ENCODE peak calls at places on chromosomes 5 and 9, in nine cellular contexts. N is IMR-90, E is HCT116, M is heart right ventricle, G is cardiac muscle cell, C is astrocyte, K is psoas muscle, D is SJCRH30, U is mesenchymal stem cell. J is an unnamed sample.

GRCh38 chr9:98227883-98228282 is 27.6 kb downstream of the TBC1D2 start:
- DNase-seq in N (no peak), G (no peak), C (no peak), E (no peak), K (no peak), U (no peak), D (no peak), M (no peak), J (no peak)

GRCh38 chr5:172724658-172725183 is 46.3 kb downstream of the DUSP1 start:
- DNase-seq in U (no peak), K (no peak), G (no peak), N (no peak), C (no peak), M (no peak), E (no peak), D (no peak), J (no peak)

GRCh38 chr5:55241756-55242155 is 8.3 kb upstream of the CCNO start:
- DNase-seq in N (no peak), E (no peak), C (no peak), G (no peak), M (no peak), D (no peak), U (no peak), K (no peak), J (peak; percentile 32)

GRCh38 chr5:173746050-173746449 is 129.6 kb upstream of the BOD1 start:
- DNase-seq in K (no peak), M (no peak), U (peak; percentile 12), N (peak; percentile 54), E (no peak), D (no peak), C (peak; percentile 50), G (no peak), J (no peak)

GRCh38 chr9:27353405-27354229 is 56.7 kb upstream of the EQTN start:
- DNase-seq in D (no peak), C (no peak), E (no peak), N (no peak), M (no peak), G (no peak), U (no peak), K (peak; percentile 45), J (no peak)

GRCh38 chr9:110752766-110753165 is 84.2 kb downstream of the MUSK start:
- DNase-seq in E (peak; percentile 64), K (no peak), U (peak; percentile 35), N (peak; percentile 96), M (no peak), D (no peak), G (peak; percentile 95), C (peak; percentile 93), J (peak; percentile 65)

GRCh38 chr5:3123763-3124157 is 372.3 kb upstream of the IRX2 start:
- DNase-seq in G (no peak), E (no peak), D (no peak), K (no peak), U (no peak), M (no peak), N (no peak), C (no peak), J (no peak)

GRCh38 chr5:80988419-80988925 is 28.3 kb downstream of the RASGRF2 start:
- DNase-seq in U (peak; percentile 50), E (no peak), G (no peak), K (no peak), N (no peak), M (no peak), D (no peak), C (no peak), J (no peak)

GRCh38 chr5:125376059-125376641 is 629.7 kb upstream of the ZNF608 start:
- DNase-seq in D (no peak), G (no peak), K (no peak), N (no peak), C (no peak), M (no peak), U (peak; percentile 93), E (no peak), J (no peak)

GRCh38 chr9:126393876-126394275 is 67.2 kb downstream of the MVB12B start:
- DNase-seq in G (no peak), C (peak; percentile 56), E (no peak), K (no peak), N (peak; percentile 78), U (peak; percentile 82), M (no peak), D (no peak), J (no peak)

GRCh38 chr9:127828262-127829031 is 25.8 kb downstream of the FPGS start:
- DNase-seq in K (peak; percentile 91), M (peak; percentile 94), D (no peak), E (peak; percentile 41), U (peak; percentile 87), N (peak; percentile 51), C (no peak), G (peak; percentile 86), J (peak; percentile 53)

GRCh38 chr5:135239461-135240282 is 159.4 kb downstream of the MACROH2A1 start:
- DNase-seq in U (peak; percentile 65), M (no peak), E (no peak), G (no peak), D (peak; percentile 4), C (peak; percentile 61), K (no peak), N (peak; percentile 85), J (no peak)

GRCh38 chr5:60851681-60852080 is 7.6 kb upstream of the ELOVL7 start:
- DNase-seq in M (no peak), N (no peak), K (no peak), E (no peak), U (no peak), G (no peak), C (peak; percentile 19), D (no peak), J (no peak)

GRCh38 chr5:60852317-60852716 is 8.2 kb upstream of the ELOVL7 start:
- DNase-seq in N (no peak), D (no peak), E (no peak), K (no peak), C (no peak), U (no peak), G (no peak), M (no peak), J (no peak)

GRCh38 chr5:60852940-60853339 is 8.9 kb upstream of the ELOVL7 start:
- DNase-seq in N (no peak), C (no peak), M (no peak), G (no peak), U (no peak), D (no peak), K (no peak), E (no peak), J (no peak)

DNA sequence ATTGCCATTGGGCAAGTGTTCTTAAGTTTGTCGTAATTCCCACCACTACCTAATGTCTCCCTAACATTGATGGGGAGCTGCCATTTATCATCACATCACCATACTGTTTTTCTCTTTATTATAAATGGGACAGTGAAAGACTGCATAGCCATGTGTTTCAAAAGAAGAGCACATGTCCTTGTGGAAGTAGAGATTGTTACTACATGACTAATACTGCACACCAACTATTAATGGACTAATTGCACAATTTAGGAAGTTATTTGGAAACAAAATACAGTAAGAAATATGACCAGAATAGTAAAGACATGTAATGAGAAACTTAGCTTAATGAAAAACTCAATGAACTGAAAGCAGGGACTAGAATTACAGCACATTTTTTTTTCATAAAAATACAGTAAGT is 12.0 kb upstream of the ELOVL7 start:
- DNase-seq in C (no peak), M (no peak), D (no peak), U (peak; percentile 72), G (peak; percentile 72), E (no peak), K (no peak), N (peak; percentile 29), J (no peak)
- H3K4me1 ChIP-seq in C (no peaks in the 10 kb centered on the region), M (no peaks in the 10 kb centered on the region), D (no peaks in the 10 kb centered on the region), U (no peaks in the 10 kb centered on the region), G (peaks cover 4% of the 10 kb centered on the region), E (no peaks in the 10 kb centered on the region), K (no peaks in the 10 kb centered on the region), N (no peaks in the 10 kb centered on the region), J (no peaks in the 10 kb centered on the region)

GRCh38 chr5:99553411-99553810 is 624.6 kb upstream of the CHD1 start:
- DNase-seq in D (no peak), M (no peak), C (no peak), E (no peak), N (no peak), U (no peak), G (no peak), K (no peak), J (no peak)
- H3K27ac ChIP-seq in D (no peak overlapping the region), M (no peak overlapping the region), C (no peak overlapping the region), E (no peak overlapping the region), N (no peak overlapping the region), U (no peak overlapping the region), G (no peak overlapping the region), K (no peak overlapping the region), J (no peak overlapping the region)

GRCh38 chr9:136821333-136822031 is 13.7 kb downstream of the RABL6 start:
- DNase-seq in K (no peak), D (no peak), G (peak; percentile 66), M (no peak), N (no peak), C (peak; percentile 30), E (no peak), U (peak; percentile 33), J (no peak)
- H3K4me3 ChIP-seq in K (peak overlapping the region; percentile 46), D (no peak overlapping the region), G (peak overlapping the region; percentile 15), M (peak overlapping the region; percentile 52), N (no peak overlapping the region), C (peak overlapping the region; percentile 52), E (no peak overlapping the region), U (peak overlapping the region; percentile 41), J (peak overlapping the region; percentile 17)

GRCh38 chr5:157518963-157519362 is 56.6 kb downstream of the ADAM19 start:
- DNase-seq in U (no peak), N (no peak), C (no peak), K (no peak), M (no peak), D (no peak), G (no peak), E (no peak), J (no peak)
- H3K4me1 ChIP-seq in U (peaks cover 22% of the 10 kb centered on the region), N (peaks cover 25% of the 10 kb centered on the region), C (peaks cover 34% of the 10 kb centered on the region), K (peaks cover 21% of the 10 kb centered on the region), M (peaks cover 34% of the 10 kb centered on the region), D (peaks cover 25% of the 10 kb centered on the region), G (peaks cover 4% of the 10 kb centered on the region), E (peaks cover 24% of the 10 kb centered on the region), J (no peaks in the 10 kb centered on the region)

GRCh38 chr5:170330568-170331054 is 33.0 kb upstream of the LCP2 start:
- DNase-seq in M (no peak), U (no peak), D (no peak), C (no peak), N (no peak), G (no peak), K (no peak), E (no peak), J (no peak)
- H3K27ac ChIP-seq in M (peak overlapping the region; percentile 80), U (no peak overlapping the region), D (no peak overlapping the region), C (no peak overlapping the region), N (no peak overlapping the region), G (no peak overlapping the region), K (peak overlapping the region; percentile 41), E (no peak overlapping the region), J (peak overlapping the region; percentile 26)

DNA sequence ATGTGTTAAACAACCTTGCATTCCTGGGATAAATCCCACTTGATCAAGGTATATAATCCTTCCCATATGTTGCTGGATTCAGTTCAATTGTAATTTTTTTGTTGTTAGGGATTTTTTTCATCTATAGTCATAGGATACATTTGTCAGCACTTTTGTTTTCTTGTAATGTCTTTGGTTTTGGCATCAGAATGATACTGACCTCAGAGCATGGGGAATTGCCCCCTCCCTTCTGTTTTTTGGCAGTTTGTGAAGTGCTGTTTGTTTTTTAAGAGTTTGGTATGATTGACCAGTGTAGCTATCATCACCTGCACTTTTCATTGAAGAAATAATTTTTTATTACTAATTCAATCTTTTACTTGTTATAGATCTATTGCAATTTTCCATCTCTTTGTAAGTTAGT is 176.8 kb upstream of the RASEF start:
- DNase-seq in C (no peak), D (no peak), U (no peak), N (no peak), M (no peak), K (no peak), E (no peak), G (peak; percentile 57), J (no peak)
- H3K4me3 ChIP-seq in C (no peak overlapping the region), D (no peak overlapping the region), U (no peak overlapping the region), N (no peak overlapping the region), M (no peak overlapping the region), K (no peak overlapping the region), E (no peak overlapping the region), G (no peak overlapping the region), J (no peak overlapping the region)

J was measured in prostate gland.